ENCODE peak calls at places on chromosomes 6 and 20, in five cellular contexts. X is kidney, O is GM23248, J is PC-9, D is mammary epithelial cell. R is an unnamed sample.

GRCh38 chr20:49560186-49560585 is 7.8 kb downstream of the PTGIS start:
- DNase-seq in X (no peak), O (peak), J (no peak), D (no peak), R (no peak)

GRCh38 chr6:30450908-30451818 is 38.1 kb upstream of the HLA-E start:
- DNase-seq in X (peak), O (peak), J (no peak), D (peak), R (no peak)

GRCh38 chr6:4809999-4810918 is 34.1 kb downstream of the CDYL start:
- DNase-seq in X (no peak), O (peak), J (no peak), D (peak), R (peak)

GRCh38 chr6:162363757-162364156 is 363.8 kb downstream of the PRKN start:
- DNase-seq in X (no peak), O (peak), J (no peak), D (no peak), R (no peak)

GRCh38 chr6:153673750-153674149 is 365.3 kb upstream of the OPRM1 start:
- DNase-seq in X (no peak), O (no peak), J (no peak), D (no peak), R (no peak)

GRCh38 chr20:3222635-3223600 is 13.6 kb downstream of the ITPA start:
- DNase-seq in X (peak), O (no peak), J (peak), D (no peak), R (peak)

GRCh38 chr6:28982476-28983266 is 22.4 kb downstream of the ZNF311 start:
- DNase-seq in X (no peak), O (peak), J (peak), D (peak), R (peak)

GRCh38 chr6:111971866-111972532 is 81.9 kb upstream of the CCN6 start:
- DNase-seq in X (no peak), O (peak), J (no peak), D (peak), R (no peak)

GRCh38 chr20:62500237-62500864 is 24.6 kb upstream of the GATA5 start:
- DNase-seq in X (peak), O (peak), J (peak), D (peak), R (peak)

GRCh38 chr6:159117541-159117940 is 51.7 kb upstream of the FNDC1 start:
- DNase-seq in X (no peak), O (peak), J (no peak), D (no peak), R (no peak)
- H3K4me3 ChIP-seq in X (no peak), O (no peak), J (no peak), D (no peak), R (no peak)

DNA sequence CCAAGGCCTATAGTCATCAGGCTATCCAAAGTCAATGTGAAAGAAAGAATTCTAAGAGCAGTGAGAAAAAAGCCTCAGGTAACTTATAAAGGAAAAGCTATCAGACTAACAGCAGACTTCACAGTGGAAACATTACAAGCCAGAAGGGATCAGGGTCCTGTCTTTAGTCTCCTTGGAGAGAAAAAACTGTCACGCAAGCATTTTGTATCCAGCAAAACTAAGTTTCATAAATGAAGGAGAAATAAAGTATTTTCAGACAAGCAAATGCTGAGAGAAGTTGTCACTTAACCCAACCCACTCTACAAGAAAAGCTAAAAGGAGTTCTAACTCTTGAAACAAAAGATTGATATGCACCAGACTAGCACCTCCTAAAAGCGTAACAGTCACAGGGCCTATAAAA is 28.1 kb downstream of the CITED2 start:
- DNase-seq in X (no peak), O (no peak), J (no peak), D (no peak), R (no peak)
- H3K27ac ChIP-seq in X (no peak), O (no peak), J (no peak), D (no peak), R (no peak)

GRCh38 chr20:59033093-59033492 is 958 bp upstream of the ATP5F1E start:
- DNase-seq in X (no peak), O (no peak), J (no peak), D (no peak), R (no peak)
- H3K4me3 ChIP-seq in X (peak), O (peak), J (peak), D (no peak), R (peak)

GRCh38 chr20:22302039-22302438 is 282.3 kb downstream of the FOXA2 start:
- DNase-seq in X (no peak), O (no peak), J (no peak), D (no peak), R (no peak)
- H3K27ac ChIP-seq in X (no peak), O (no peak), J (no peak), D (no peak), R (no peak)

GRCh38 chr6:136439514-136440186 is 110.6 kb downstream of the MAP7 start:
- DNase-seq in X (no peak), O (no peak), J (no peak), D (no peak), R (no peak)
- H3K4me3 ChIP-seq in X (no peak), O (no peak), J (no peak), D (no peak), R (no peak)